ENCODE peak calls at places on chromosome 5, in eight cellular contexts. One of them, this sample, is unnamed.

GRCh38 chr5:143006511-143006910 is 236.3 kb downstream of the ARHGAP26 start:
- DNase-seq in astrocyte of the hippocampus: no peak
- DNase-seq in mesenchymal stem cell: no peak
- DNase-seq in neuronal stem cell: no peak
- DNase-seq in stimulated activated CD8-positive, alpha-beta memory T cell treated with anti-CD3 and anti-CD28 coated beads, Interleukin-15, amount 100 ng/mL, for 1 hour: no peak
- DNase-seq in endothelial cell: no peak
- DNase-seq in tibial nerve: no peak
- DNase-seq in fibroblast of lung: no peak
- DNase-seq in this sample: no peak

GRCh38 chr5:102807878-102808502 is 52.9 kb downstream of the PAM start:
- DNase-seq in mesenchymal stem cell: peak
- DNase-seq in astrocyte of the hippocampus: peak
- DNase-seq in tibial nerve: no peak
- DNase-seq in neuronal stem cell: peak
- DNase-seq in endothelial cell: no peak
- DNase-seq in fibroblast of lung: peak
- DNase-seq in stimulated activated CD8-positive, alpha-beta memory T cell treated with anti-CD3 and anti-CD28 coated beads, Interleukin-15, amount 100 ng/mL, for 1 hour: no peak
- DNase-seq in this sample: peak

GRCh38 chr5:16784088-16784487 is 152.0 kb downstream of the MYO10 start:
- DNase-seq in astrocyte of the hippocampus: peak
- DNase-seq in mesenchymal stem cell: peak
- DNase-seq in neuronal stem cell: no peak
- DNase-seq in fibroblast of lung: peak
- DNase-seq in stimulated activated CD8-positive, alpha-beta memory T cell treated with anti-CD3 and anti-CD28 coated beads, Interleukin-15, amount 100 ng/mL, for 1 hour: no peak
- DNase-seq in tibial nerve: no peak
- DNase-seq in endothelial cell: no peak
- DNase-seq in this sample: peak

GRCh38 chr5:113057437-113058052 is 80.9 kb downstream of the DCP2 start:
- DNase-seq in mesenchymal stem cell: no peak
- DNase-seq in neuronal stem cell: no peak
- DNase-seq in fibroblast of lung: no peak
- DNase-seq in stimulated activated CD8-positive, alpha-beta memory T cell treated with anti-CD3 and anti-CD28 coated beads, Interleukin-15, amount 100 ng/mL, for 1 hour: no peak
- DNase-seq in tibial nerve: no peak
- DNase-seq in endothelial cell: no peak
- DNase-seq in astrocyte of the hippocampus: no peak
- DNase-seq in this sample: no peak

GRCh38 chr5:148799737-148800527 is 26.5 kb upstream of the ADRB2 start:
- DNase-seq in endothelial cell: no peak
- DNase-seq in stimulated activated CD8-positive, alpha-beta memory T cell treated with anti-CD3 and anti-CD28 coated beads, Interleukin-15, amount 100 ng/mL, for 1 hour: no peak
- DNase-seq in fibroblast of lung: peak
- DNase-seq in mesenchymal stem cell: no peak
- DNase-seq in neuronal stem cell: no peak
- DNase-seq in tibial nerve: no peak
- DNase-seq in astrocyte of the hippocampus: no peak
- DNase-seq in this sample: peak

GRCh38 chr5:38576442-38576841 is 20.0 kb upstream of the LIFR start:
- DNase-seq in fibroblast of lung: no peak
- DNase-seq in stimulated activated CD8-positive, alpha-beta memory T cell treated with anti-CD3 and anti-CD28 coated beads, Interleukin-15, amount 100 ng/mL, for 1 hour: no peak
- DNase-seq in endothelial cell: no peak
- DNase-seq in mesenchymal stem cell: no peak
- DNase-seq in neuronal stem cell: no peak
- DNase-seq in tibial nerve: no peak
- DNase-seq in astrocyte of the hippocampus: no peak
- DNase-seq in this sample: no peak

GRCh38 chr5:82159014-82159413 is 119.1 kb downstream of the RPS23 start:
- DNase-seq in mesenchymal stem cell: peak
- DNase-seq in tibial nerve: no peak
- DNase-seq in fibroblast of lung: peak
- DNase-seq in astrocyte of the hippocampus: peak
- DNase-seq in neuronal stem cell: no peak
- DNase-seq in stimulated activated CD8-positive, alpha-beta memory T cell treated with anti-CD3 and anti-CD28 coated beads, Interleukin-15, amount 100 ng/mL, for 1 hour: no peak
- DNase-seq in endothelial cell: no peak
- DNase-seq in this sample: peak

GRCh38 chr5:108315829-108316228 is 66.1 kb downstream of the FBXL17 start:
- DNase-seq in stimulated activated CD8-positive, alpha-beta memory T cell treated with anti-CD3 and anti-CD28 coated beads, Interleukin-15, amount 100 ng/mL, for 1 hour: no peak
- DNase-seq in mesenchymal stem cell: no peak
- DNase-seq in tibial nerve: no peak
- DNase-seq in endothelial cell: no peak
- DNase-seq in neuronal stem cell: no peak
- DNase-seq in fibroblast of lung: peak
- DNase-seq in astrocyte of the hippocampus: no peak
- DNase-seq in this sample: peak

GRCh38 chr5:146345578-146346366 is 7.1 kb downstream of the POU4F3 start:
- DNase-seq in stimulated activated CD8-positive, alpha-beta memory T cell treated with anti-CD3 and anti-CD28 coated beads, Interleukin-15, amount 100 ng/mL, for 1 hour: no peak
- DNase-seq in neuronal stem cell: no peak
- DNase-seq in tibial nerve: no peak
- DNase-seq in endothelial cell: peak
- DNase-seq in astrocyte of the hippocampus: no peak
- DNase-seq in fibroblast of lung: no peak
- DNase-seq in mesenchymal stem cell: no peak
- DNase-seq in this sample: no peak